ENCODE peak calls at places on chromosomes 1 and 21, in five cellular contexts. B is NCI-H2171 treated with DMSO at 0.1 percent for 48 hours, L is RWPE1, H is neuronal stem cell, Y is tibial artery. C is an unnamed sample.

GRCh38 chr1:52403566-52404115 is 582 bp downstream of the ORC1 start:
- DNase-seq in B (peak), L (peak), H (peak), Y (no peak), C (peak)

GRCh38 chr1:181061891-181062777 is 26.4 kb upstream of the IER5 start:
- DNase-seq in B (no peak), L (no peak), H (no peak), Y (no peak), C (no peak)

GRCh38 chr21:21715286-21715969 is 717.2 kb downstream of the NCAM2 start:
- DNase-seq in B (no peak), L (no peak), H (no peak), Y (no peak), C (no peak)

GRCh38 chr1:33810571-33810970 is 53.3 kb upstream of the HMGB4 start:
- DNase-seq in B (no peak), L (no peak), H (no peak), Y (no peak), C (no peak)

GRCh38 chr1:173482683-173483082 is 5.5 kb downstream of the PRDX6 start:
- DNase-seq in B (no peak), L (no peak), H (no peak), Y (no peak), C (no peak)

GRCh38 chr1:102790997-102791396 is 317.3 kb downstream of the COL11A1 start:
- DNase-seq in B (no peak), L (peak), H (no peak), Y (no peak), C (no peak)

GRCh38 chr1:83959824-83960441 is 39.0 kb downstream of the TTLL7 start:
- DNase-seq in B (no peak), L (no peak), H (no peak), Y (no peak), C (no peak)

GRCh38 chr1:2134604-2135307 is 59.8 kb downstream of the FAAP20 start:
- DNase-seq in B (no peak), L (no peak), H (no peak), Y (peak), C (no peak)

GRCh38 chr1:184480711-184481110 is 93.9 kb downstream of the C1orf21 start:
- DNase-seq in B (no peak), L (no peak), H (no peak), Y (no peak), C (peak)

GRCh38 chr1:186643600-186643999 is 36.6 kb downstream of the PTGS2 start:
- DNase-seq in B (no peak), L (peak), H (no peak), Y (no peak), C (no peak)

GRCh38 chr1:168019407-168019806 is 82.5 kb upstream of the MPC2 start:
- DNase-seq in B (no peak), L (no peak), H (no peak), Y (no peak), C (no peak)

GRCh38 chr1:230570724-230571390 is 71.4 kb upstream of the COG2 start:
- DNase-seq in B (peak), L (no peak), H (no peak), Y (no peak), C (no peak)

GRCh38 chr1:202101182-202101581 is 21.5 kb upstream of the GPR37L1 start:
- DNase-seq in B (peak), L (no peak), H (no peak), Y (no peak), C (no peak)

GRCh38 chr1:45009956-45010854 is 919 bp downstream of the HECTD3 start:
- DNase-seq in B (peak), L (peak), H (peak), Y (no peak), C (no peak)

GRCh38 chr1:40668769-40669525 is 3.5 kb upstream of the RIMS3 start:
- DNase-seq in B (peak), L (peak), H (peak), Y (peak), C (peak)

GRCh38 chr21:28177008-28177603 is 815.6 kb downstream of the LTN1 start:
- DNase-seq in B (no peak), L (no peak), H (no peak), Y (no peak), C (no peak)

GRCh38 chr1:161921990-161922389 is 101.7 kb downstream of the OLFML2B start:
- DNase-seq in B (no peak), L (peak), H (no peak), Y (no peak), C (no peak)

GRCh38 chr1:151157067-151157531 is 650 bp downstream of the TNFAIP8L2 start:
- DNase-seq in B (no peak), L (no peak), H (no peak), Y (no peak), C (no peak)

GRCh38 chr1:12472410-12472797 is 145.6 kb downstream of the DHRS3 start:
- DNase-seq in B (no peak), L (no peak), H (no peak), Y (no peak), C (no peak)

GRCh38 chr21:45769239-45769758 is 125.8 kb downstream of the PCBP3 start:
- DNase-seq in B (no peak), L (no peak), H (no peak), Y (no peak), C (no peak)

GRCh38 chr1:84853743-84854721 is 39.0 kb downstream of the LPAR3 start:
- DNase-seq in B (no peak), L (peak), H (no peak), Y (no peak), C (no peak)

GRCh38 chr1:24237046-24237371 is 49.9 kb upstream of the IFNLR1 start:
- DNase-seq in B (no peak), L (no peak), H (no peak), Y (no peak), C (no peak)

GRCh38 chr1:109609881-109610280 is 9.5 kb downstream of the GNAT2 start:
- DNase-seq in B (no peak), L (no peak), H (no peak), Y (no peak), C (no peak)

GRCh38 chr1:247445775-247446364 is 12.0 kb downstream of the OR2B11 start:
- DNase-seq in B (no peak), L (no peak), H (no peak), Y (peak), C (no peak)

GRCh38 chr1:202664083-202664482 is 46.2 kb downstream of the SYT2 start:
- DNase-seq in B (no peak), L (no peak), H (no peak), Y (no peak), C (no peak)

GRCh38 chr1:115670476-115671175 is 28.9 kb downstream of the VANGL1 start:
- DNase-seq in B (no peak), L (no peak), H (no peak), Y (no peak), C (no peak)

GRCh38 chr1:203025721-203026665 is at the start of gene PPFIA4:
- DNase-seq in B (peak), L (peak), H (peak), Y (peak), C (peak)

C was measured in NT2/D1.